ENCODE peak calls at places on chromosomes 11 and 22, in six cellular contexts. E, H, Y, F, W and N are unnamed samples.
A peak's percentile ranks its signal among the peaks of the same experiment; 100 is the strongest.

GRCh38 chr11:19838994-19839768 is 126.5 kb downstream of the NAV2 start:
- DNase-seq in E (no peak), H (no peak), Y (no peak), W (no peak), F (no peak), N (no peak)

GRCh38 chr11:47506363-47506762 is 46.6 kb downstream of the CELF1 start:
- DNase-seq in F (no peak), E (no peak), H (no peak), Y (no peak), W (no peak), N (no peak)

GRCh38 chr11:62383822-62384221 is 35.0 kb upstream of the SCGB1A1 start:
- DNase-seq in E (no peak), F (no peak), Y (no peak), W (no peak), H (no peak), N (no peak)

GRCh38 chr11:80007616-80008015 is 566.8 kb upstream of the TENM4 start:
- DNase-seq in E (no peak), Y (no peak), W (no peak), F (no peak), H (no peak), N (no peak)

GRCh38 chr11:9629064-9629463 is 34.8 kb upstream of the SWAP70 start:
- DNase-seq in H (no peak), F (no peak), W (no peak), E (no peak), Y (no peak), N (no peak)

GRCh38 chr11:14905104-14906033 is 13.3 kb upstream of the CYP2R1 start:
- DNase-seq in Y (no peak), E (no peak), W (no peak), H (peak; percentile 27), F (peak; percentile 79), N (peak; percentile 60)

GRCh38 chr22:37089451-37089850 is 20.1 kb downstream of the TMPRSS6 start:
- DNase-seq in F (no peak), H (no peak), E (no peak), Y (no peak), W (peak; percentile 12), N (no peak)

GRCh38 chr22:44292007-44292370 is 20.8 kb downstream of the SHISAL1 start:
- DNase-seq in Y (no peak), W (no peak), H (no peak), E (no peak), F (no peak), N (peak; percentile 27)

GRCh38 chr11:57527056-57527631 is 3.4 kb downstream of the TIMM10 start:
- DNase-seq in H (peak; percentile 52), Y (peak; percentile 64), W (peak; percentile 83), F (peak; percentile 93), E (peak; percentile 32), N (peak; percentile 55)

GRCh38 chr22:24985824-24986214 is 33.3 kb downstream of the KIAA1671 start:
- DNase-seq in F (no peak), E (no peak), Y (peak; percentile 46), H (no peak), W (no peak), N (no peak)

GRCh38 chr11:67389477-67389876 is 2.3 kb upstream of the RAD9A start:
- DNase-seq in Y (peak; percentile 64), H (peak; percentile 75), E (no peak), F (peak; percentile 92), W (peak; percentile 77), N (peak; percentile 65)

GRCh38 chr11:30113326-30113873 is 96.6 kb upstream of the KCNA4 start:
- DNase-seq in H (no peak), F (no peak), E (no peak), Y (no peak), W (no peak), N (no peak)

GRCh38 chr22:39665229-39665628 is 94.7 kb downstream of the CACNA1I start:
- DNase-seq in H (no peak), F (no peak), E (no peak), W (no peak), Y (no peak), N (no peak)

GRCh38 chr11:64157987-64158386 is 7.9 kb downstream of the MACROD1 start:
- DNase-seq in H (no peak), Y (no peak), W (no peak), E (no peak), F (no peak), N (no peak)

GRCh38 chr11:57203359-57203758 is 21.6 kb downstream of the LRRC55 start:
- DNase-seq in F (no peak), E (no peak), W (no peak), H (peak; percentile 66), Y (no peak), N (no peak)

GRCh38 chr11:2448661-2449547 is 4.1 kb downstream of the KCNQ1 start:
- DNase-seq in H (no peak), E (no peak), W (no peak), F (no peak), Y (no peak), N (no peak)

GRCh38 chr22:25536578-25536977 is 27.9 kb upstream of the GRK3 start:
- DNase-seq in H (no peak), F (no peak), Y (no peak), E (no peak), W (no peak), N (no peak)

GRCh38 chr11:67267188-67268035 is 1.1 kb downstream of the GRK2 start:
- DNase-seq in F (no peak), W (no peak), H (peak; percentile 54), Y (peak; percentile 61), E (no peak), N (no peak)

GRCh38 chr11:72239849-72240460 is 4.0 kb downstream of the PHOX2A start:
- DNase-seq in F (peak; percentile 73), Y (no peak), E (no peak), W (no peak), H (no peak), N (no peak)

GRCh38 chr11:73394416-73395296 is 18.5 kb downstream of the RELT start:
- DNase-seq in E (no peak), Y (no peak), W (no peak), F (no peak), H (no peak), N (no peak)

GRCh38 chr11:34960277-34960676 is 43.9 kb downstream of the PDHX start:
- DNase-seq in F (no peak), Y (no peak), H (peak; percentile 33), E (no peak), W (no peak), N (no peak)

GRCh38 chr11:103035656-103036434 is 56.1 kb downstream of the DCUN1D5 start:
- DNase-seq in Y (peak; percentile 53), W (peak; percentile 72), E (peak; percentile 84), F (no peak), H (peak; percentile 43), N (peak; percentile 27)

GRCh38 chr11:62202910-62203309 is 5.6 kb upstream of the SCGB2A1 start:
- DNase-seq in Y (no peak), W (no peak), E (no peak), H (no peak), F (no peak), N (no peak)

GRCh38 chr11:118229274-118229847 is 4.5 kb upstream of the JAML start:
- DNase-seq in W (no peak), F (no peak), H (no peak), Y (no peak), E (no peak), N (no peak)

GRCh38 chr11:118230088-118230487 is 5.3 kb upstream of the JAML start:
- DNase-seq in Y (no peak), F (no peak), H (no peak), E (no peak), W (no peak), N (no peak)

GRCh38 chr11:118226781-118227180 is 2.0 kb upstream of the JAML start:
- DNase-seq in F (no peak), W (no peak), E (no peak), Y (no peak), H (no peak), N (no peak)

GRCh38 chr11:118226294-118226693 is 1.5 kb upstream of the JAML start:
- DNase-seq in W (peak; percentile 34), Y (no peak), F (no peak), H (no peak), E (no peak), N (no peak)

GRCh38 chr11:118227865-118228785 is 3.3 kb upstream of the JAML start:
- DNase-seq in H (no peak), E (no peak), F (no peak), W (no peak), Y (no peak), N (no peak)
- H3K4me1 ChIP-seq in H (peaks cover 5% of the 10 kb centered on the region), E (peaks cover 14% of the 10 kb centered on the region), F (no peaks in the 10 kb centered on the region), W (no peaks in the 10 kb centered on the region), Y (peaks cover 2% of the 10 kb centered on the region), N (peaks cover under 1% of the 10 kb centered on the region)

GRCh38 chr11:32436751-32437405 is 1.5 kb upstream of the WT1 start:
- DNase-seq in Y (no peak), W (no peak), H (peak; percentile 17), E (no peak), F (peak; percentile 52), N (no peak)

GRCh38 chr11:32435152-32435480 is 223 bp downstream of the WT1 start:
- DNase-seq in F (peak; percentile 62), Y (no peak), W (no peak), H (no peak), E (no peak), N (no peak)

GRCh38 chr11:32435947-32436750 is 810 bp upstream of the WT1 start:
- DNase-seq in W (no peak), F (peak; percentile 67), E (no peak), Y (no peak), H (peak; percentile 23), N (no peak)

GRCh38 chr11:32434387-32435151 is 770 bp downstream of the WT1 start:
- DNase-seq in F (peak; percentile 86), E (no peak), H (peak; percentile 26), Y (peak; percentile 5), W (peak; percentile 86), N (no peak)

GRCh38 chr11:32435511-32435946 is at the start of gene WT1:
- DNase-seq in H (peak; percentile 31), W (peak; percentile 90), F (peak; percentile 84), E (no peak), Y (no peak), N (no peak)
- H3K4me3 ChIP-seq in H (no peak within 1 kb of the TSS), W (peak within 1 kb of the TSS; percentile 76), F (peak within 1 kb of the TSS; percentile 43), E (no peak within 1 kb of the TSS), Y (peak within 1 kb of the TSS; percentile 49), N (peak within 1 kb of the TSS; percentile 28)

GRCh38 chr11:122159173-122159701 is 43.2 kb upstream of the BLID start:
- DNase-seq in H (peak; percentile 9), W (no peak), E (no peak), F (no peak), Y (no peak), N (no peak)
- TF ChIP-seq YY1 in H (no peak), W (no peak), E (no peak), F (no peak), Y (no peak), N (no peak)

DNA sequence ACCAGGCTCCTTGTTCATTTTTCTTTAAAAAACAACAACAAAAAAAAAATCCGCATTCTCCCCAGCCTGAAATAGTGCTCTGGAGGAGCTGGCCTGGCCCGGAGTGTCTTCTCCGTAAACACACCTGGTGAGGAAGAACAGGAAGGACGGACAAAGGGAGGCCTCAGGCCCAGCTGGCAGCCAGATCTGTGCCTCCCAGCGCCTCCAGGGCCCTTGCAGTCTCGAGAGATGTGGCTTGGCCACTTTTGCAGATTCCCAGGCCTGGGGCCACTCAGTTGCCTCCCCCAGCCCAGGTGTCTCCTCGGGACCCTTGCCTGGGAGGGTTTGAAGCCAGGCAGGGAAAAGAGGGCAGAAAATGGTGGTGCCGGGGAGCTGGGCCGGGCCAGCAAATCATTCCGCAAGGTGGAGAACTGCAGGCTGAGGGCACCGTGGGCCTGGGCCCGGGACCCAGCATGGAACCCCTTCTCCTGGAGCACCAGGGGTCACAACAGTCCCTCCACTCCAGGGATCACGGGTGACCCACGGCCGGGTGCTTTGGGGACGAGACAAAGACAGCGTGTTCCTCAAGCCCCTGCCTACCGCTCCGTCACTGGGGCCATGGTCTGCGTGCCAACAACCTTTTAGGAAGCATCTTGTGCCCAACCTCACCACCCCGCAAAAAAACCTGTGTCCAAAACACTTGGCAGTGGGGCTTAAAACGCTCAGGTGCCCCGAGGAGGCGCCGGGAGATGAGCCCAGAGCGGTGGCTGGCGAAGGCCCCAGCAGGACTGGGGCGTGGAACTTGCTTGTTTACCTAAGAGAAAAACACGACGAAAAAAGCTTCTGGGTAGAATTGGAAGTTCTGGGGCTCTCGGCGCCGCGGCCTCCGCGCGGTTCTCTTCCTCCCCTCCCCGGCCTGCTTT is 67.1 kb upstream of the WNT7B start:
- DNase-seq in H (no peak), Y (no peak), W (no peak), E (no peak), F (peak; percentile 64), N (no peak)
- H3K4me1 ChIP-seq in H (no peaks in the 10 kb centered on the region), Y (peaks cover 11% of the 10 kb centered on the region), W (no peaks in the 10 kb centered on the region), E (peaks cover 6% of the 10 kb centered on the region), F (peaks cover 23% of the 10 kb centered on the region), N (peaks cover 4% of the 10 kb centered on the region)